ENCODE peak calls at places on chromosomes 7 and 10, in eight cellular contexts. S, C, J, T, Y, O, X and W are unnamed samples.

GRCh38 chr10:119103687-119104652 is at the start of gene DENND10:
- DNase-seq in S (peak), C (peak), J (peak), T (peak), Y (peak), O (peak), X (peak), W (peak)

GRCh38 chr7:52273685-52274610 is 761.5 kb upstream of the POM121L12 start:
- DNase-seq in S (no peak), C (no peak), J (no peak), T (no peak), Y (no peak), O (no peak), X (no peak), W (peak)

GRCh38 chr7:80934286-80934685 is 15.4 kb upstream of the SEMA3C start:
- DNase-seq in S (no peak), C (no peak), J (no peak), T (no peak), Y (no peak), O (no peak), X (no peak), W (no peak)

GRCh38 chr7:30434140-30434799 is 44.3 kb downstream of the NOD1 start:
- DNase-seq in S (peak), C (no peak), J (no peak), T (no peak), Y (no peak), O (no peak), X (peak), W (no peak)

GRCh38 chr7:37349979-37350590 is 98.6 kb downstream of the ELMO1 start:
- DNase-seq in S (no peak), C (no peak), J (no peak), T (no peak), Y (no peak), O (no peak), X (no peak), W (no peak)

GRCh38 chr7:120097020-120097419 is 176.0 kb upstream of the KCND2 start:
- DNase-seq in S (no peak), C (no peak), J (no peak), T (no peak), Y (no peak), O (no peak), X (no peak), W (no peak)

GRCh38 chr10:117374506-117375359 is 507 bp downstream of the PDZD8 start:
- DNase-seq in S (peak), C (no peak), J (peak), T (peak), Y (peak), O (no peak), X (no peak), W (no peak)

GRCh38 chr7:74344786-74345185 is 55.6 kb downstream of the CLIP2 start:
- DNase-seq in S (no peak), C (no peak), J (no peak), T (no peak), Y (no peak), O (no peak), X (no peak), W (no peak)

GRCh38 chr7:70325509-70326101 is 727.3 kb downstream of the AUTS2 start:
- DNase-seq in S (no peak), C (no peak), J (no peak), T (no peak), Y (no peak), O (peak), X (no peak), W (no peak)

GRCh38 chr7:23226841-23227450 is 19.6 kb upstream of the GPNMB start:
- DNase-seq in S (no peak), C (no peak), J (no peak), T (no peak), Y (no peak), O (no peak), X (no peak), W (no peak)

GRCh38 chr7:94344826-94345225 is 49.9 kb upstream of the COL1A2 start:
- DNase-seq in S (no peak), C (no peak), J (no peak), T (no peak), Y (no peak), O (peak), X (no peak), W (no peak)

GRCh38 chr10:110704906-110705476 is 60.9 kb downstream of the RBM20 start:
- DNase-seq in S (no peak), C (no peak), J (no peak), T (no peak), Y (no peak), O (no peak), X (no peak), W (no peak)

GRCh38 chr7:117480978-117481377 is 1.2 kb downstream of the CFTR start:
- DNase-seq in S (no peak), C (no peak), J (no peak), T (no peak), Y (no peak), O (no peak), X (no peak), W (peak)

GRCh38 chr7:2417981-2418481 is 14.6 kb downstream of the CHST12 start:
- DNase-seq in S (peak), C (no peak), J (no peak), T (no peak), Y (peak), O (no peak), X (no peak), W (no peak)

GRCh38 chr10:60171436-60172013 is 218.2 kb downstream of the ANK3 start:
- DNase-seq in S (no peak), C (no peak), J (no peak), T (no peak), Y (no peak), O (no peak), X (no peak), W (no peak)

GRCh38 chr10:88260329-88261051 is 322.6 kb downstream of the RNLS start:
- DNase-seq in S (no peak), C (no peak), J (no peak), T (no peak), Y (no peak), O (no peak), X (no peak), W (no peak)

GRCh38 chr7:138935438-138936079 is 45.6 kb downstream of the KIAA1549 start:
- DNase-seq in S (peak), C (no peak), J (no peak), T (no peak), Y (no peak), O (peak), X (peak), W (peak)

GRCh38 chr7:155574556-155574955 is 28.2 kb upstream of the CNPY1 start:
- DNase-seq in S (no peak), C (no peak), J (no peak), T (no peak), Y (no peak), O (no peak), X (no peak), W (no peak)

GRCh38 chr10:20415684-20416083 is 481.4 kb downstream of the NEBL start:
- DNase-seq in S (no peak), C (no peak), J (no peak), T (no peak), Y (no peak), O (no peak), X (no peak), W (no peak)

GRCh38 chr10:29715296-29715695 is 80.5 kb upstream of the SVIL start:
- DNase-seq in S (no peak), C (no peak), J (no peak), T (no peak), Y (no peak), O (no peak), X (no peak), W (peak)

GRCh38 chr7:132328760-132329159 is 247.5 kb downstream of the PLXNA4 start:
- DNase-seq in S (no peak), C (no peak), J (no peak), T (no peak), Y (no peak), O (no peak), X (no peak), W (no peak)

GRCh38 chr10:26437637-26438461 is at the start of gene APBB1IP:
- DNase-seq in S (no peak), C (no peak), J (peak), T (peak), Y (peak), O (no peak), X (no peak), W (peak)

GRCh38 chr10:68249297-68249696 is 17.4 kb upstream of the ATOH7 start:
- DNase-seq in S (no peak), C (no peak), J (no peak), T (no peak), Y (no peak), O (no peak), X (no peak), W (no peak)

GRCh38 chr7:15555385-15555859 is 6.4 kb downstream of the AGMO start:
- DNase-seq in S (peak), C (peak), J (no peak), T (no peak), Y (no peak), O (no peak), X (peak), W (peak)

GRCh38 chr7:138000081-138000701 is 1.7 kb downstream of the CREB3L2 start:
- DNase-seq in S (peak), C (no peak), J (no peak), T (peak), Y (no peak), O (no peak), X (no peak), W (peak)